ENCODE peak calls at places on chromosomes 3 and 15, in ten cellular contexts. One of them, this sample, is unnamed.

GRCh38 chr15:98003976-98004375 is 43.5 kb downstream of the ARRDC4 start:
- DNase-seq in posterior cingulate gyrus: no peak
- DNase-seq in right cardiac atrium: no peak
- DNase-seq in amniotic epithelial cell: no peak
- DNase-seq in GM19239: no peak
- DNase-seq in CD8-positive, alpha-beta memory T cell: no peak
- DNase-seq in IMR-90: no peak
- DNase-seq in omental fat pad: no peak
- DNase-seq in activated CD4-positive, CD25-positive, alpha-beta regulatory T cell: no peak
- DNase-seq in EL: peak
- DNase-seq in this sample: no peak

GRCh38 chr15:77118787-77119410 is 48.0 kb upstream of the TSPAN3 start:
- DNase-seq in posterior cingulate gyrus: no peak
- DNase-seq in right cardiac atrium: no peak
- DNase-seq in amniotic epithelial cell: peak
- DNase-seq in GM19239: peak
- DNase-seq in CD8-positive, alpha-beta memory T cell: peak
- DNase-seq in IMR-90: peak
- DNase-seq in omental fat pad: no peak
- DNase-seq in activated CD4-positive, CD25-positive, alpha-beta regulatory T cell: no peak
- DNase-seq in EL: peak
- DNase-seq in this sample: peak

GRCh38 chr3:25831578-25831977 is 41.7 kb downstream of the OXSM start:
- DNase-seq in posterior cingulate gyrus: no peak
- DNase-seq in right cardiac atrium: no peak
- DNase-seq in amniotic epithelial cell: peak
- DNase-seq in GM19239: no peak
- DNase-seq in CD8-positive, alpha-beta memory T cell: no peak
- DNase-seq in IMR-90: peak
- DNase-seq in omental fat pad: no peak
- DNase-seq in activated CD4-positive, CD25-positive, alpha-beta regulatory T cell: no peak
- DNase-seq in EL: peak
- DNase-seq in this sample: no peak

GRCh38 chr3:143574933-143575332 is 273.3 kb downstream of the SLC9A9 start:
- DNase-seq in posterior cingulate gyrus: no peak
- DNase-seq in right cardiac atrium: no peak
- DNase-seq in amniotic epithelial cell: no peak
- DNase-seq in GM19239: no peak
- DNase-seq in CD8-positive, alpha-beta memory T cell: no peak
- DNase-seq in IMR-90: no peak
- DNase-seq in omental fat pad: no peak
- DNase-seq in activated CD4-positive, CD25-positive, alpha-beta regulatory T cell: no peak
- DNase-seq in EL: no peak
- DNase-seq in this sample: no peak

GRCh38 chr3:79928687-79929408 is 161.1 kb upstream of the ROBO1 start:
- DNase-seq in posterior cingulate gyrus: no peak
- DNase-seq in right cardiac atrium: peak
- DNase-seq in amniotic epithelial cell: no peak
- DNase-seq in GM19239: no peak
- DNase-seq in CD8-positive, alpha-beta memory T cell: no peak
- DNase-seq in IMR-90: no peak
- DNase-seq in omental fat pad: no peak
- DNase-seq in activated CD4-positive, CD25-positive, alpha-beta regulatory T cell: no peak
- DNase-seq in EL: no peak
- DNase-seq in this sample: no peak

GRCh38 chr3:149638401-149639092 is 19.3 kb downstream of the WWTR1 start:
- DNase-seq in posterior cingulate gyrus: no peak
- DNase-seq in right cardiac atrium: no peak
- DNase-seq in amniotic epithelial cell: peak
- DNase-seq in GM19239: no peak
- DNase-seq in CD8-positive, alpha-beta memory T cell: no peak
- DNase-seq in IMR-90: peak
- DNase-seq in omental fat pad: no peak
- DNase-seq in activated CD4-positive, CD25-positive, alpha-beta regulatory T cell: no peak
- DNase-seq in EL: peak
- DNase-seq in this sample: no peak

GRCh38 chr3:112908252-112908651 is 61.6 kb upstream of the CD200R1L start:
- DNase-seq in posterior cingulate gyrus: no peak
- DNase-seq in right cardiac atrium: no peak
- DNase-seq in amniotic epithelial cell: no peak
- DNase-seq in GM19239: no peak
- DNase-seq in CD8-positive, alpha-beta memory T cell: no peak
- DNase-seq in IMR-90: no peak
- DNase-seq in omental fat pad: no peak
- DNase-seq in activated CD4-positive, CD25-positive, alpha-beta regulatory T cell: no peak
- DNase-seq in EL: no peak
- DNase-seq in this sample: no peak

GRCh38 chr15:58537033-58537432 is 105.2 kb downstream of the LIPC start:
- DNase-seq in posterior cingulate gyrus: no peak
- DNase-seq in right cardiac atrium: peak
- DNase-seq in amniotic epithelial cell: no peak
- DNase-seq in GM19239: no peak
- DNase-seq in CD8-positive, alpha-beta memory T cell: no peak
- DNase-seq in IMR-90: no peak
- DNase-seq in omental fat pad: no peak
- DNase-seq in activated CD4-positive, CD25-positive, alpha-beta regulatory T cell: no peak
- DNase-seq in EL: no peak
- DNase-seq in this sample: no peak

GRCh38 chr3:116394365-116394764 is 50.9 kb downstream of the LSAMP start:
- DNase-seq in posterior cingulate gyrus: no peak
- DNase-seq in right cardiac atrium: no peak
- DNase-seq in amniotic epithelial cell: no peak
- DNase-seq in GM19239: no peak
- DNase-seq in CD8-positive, alpha-beta memory T cell: no peak
- DNase-seq in IMR-90: no peak
- DNase-seq in omental fat pad: no peak
- DNase-seq in activated CD4-positive, CD25-positive, alpha-beta regulatory T cell: no peak
- DNase-seq in EL: no peak
- DNase-seq in this sample: no peak

GRCh38 chr15:63181658-63182057 is 7.7 kb upstream of the RAB8B start:
- DNase-seq in posterior cingulate gyrus: no peak
- DNase-seq in right cardiac atrium: no peak
- DNase-seq in amniotic epithelial cell: peak
- DNase-seq in GM19239: no peak
- DNase-seq in CD8-positive, alpha-beta memory T cell: no peak
- DNase-seq in IMR-90: peak
- DNase-seq in omental fat pad: no peak
- DNase-seq in activated CD4-positive, CD25-positive, alpha-beta regulatory T cell: no peak
- DNase-seq in EL: no peak
- DNase-seq in this sample: no peak

GRCh38 chr3:11603628-11604027 is 40.1 kb downstream of the VGLL4 start:
- DNase-seq in posterior cingulate gyrus: no peak
- DNase-seq in right cardiac atrium: peak
- DNase-seq in amniotic epithelial cell: peak
- DNase-seq in GM19239: no peak
- DNase-seq in CD8-positive, alpha-beta memory T cell: no peak
- DNase-seq in IMR-90: peak
- DNase-seq in omental fat pad: no peak
- DNase-seq in activated CD4-positive, CD25-positive, alpha-beta regulatory T cell: no peak
- DNase-seq in EL: peak
- DNase-seq in this sample: no peak

GRCh38 chr15:80531388-80532184 is 127.4 kb downstream of the ARNT2 start:
- DNase-seq in posterior cingulate gyrus: no peak
- DNase-seq in right cardiac atrium: peak
- DNase-seq in amniotic epithelial cell: peak
- DNase-seq in GM19239: no peak
- DNase-seq in CD8-positive, alpha-beta memory T cell: no peak
- DNase-seq in IMR-90: no peak
- DNase-seq in omental fat pad: no peak
- DNase-seq in activated CD4-positive, CD25-positive, alpha-beta regulatory T cell: no peak
- DNase-seq in EL: no peak
- DNase-seq in this sample: no peak

GRCh38 chr3:58237940-58238681 is 519 bp downstream of the ABHD6 start:
- DNase-seq in posterior cingulate gyrus: peak
- DNase-seq in right cardiac atrium: peak
- DNase-seq in amniotic epithelial cell: no peak
- DNase-seq in GM19239: peak
- DNase-seq in CD8-positive, alpha-beta memory T cell: peak
- DNase-seq in IMR-90: peak
- DNase-seq in omental fat pad: no peak
- DNase-seq in activated CD4-positive, CD25-positive, alpha-beta regulatory T cell: peak
- DNase-seq in EL: peak
- DNase-seq in this sample: peak

GRCh38 chr3:122947621-122948202 is 79.9 kb downstream of the SEMA5B start:
- DNase-seq in posterior cingulate gyrus: no peak
- DNase-seq in right cardiac atrium: no peak
- DNase-seq in amniotic epithelial cell: peak
- DNase-seq in GM19239: no peak
- DNase-seq in CD8-positive, alpha-beta memory T cell: no peak
- DNase-seq in IMR-90: peak
- DNase-seq in omental fat pad: no peak
- DNase-seq in activated CD4-positive, CD25-positive, alpha-beta regulatory T cell: no peak
- DNase-seq in EL: no peak
- DNase-seq in this sample: no peak

GRCh38 chr15:53328341-53328740 is 431.1 kb downstream of the WDR72 start:
- DNase-seq in posterior cingulate gyrus: no peak
- DNase-seq in right cardiac atrium: no peak
- DNase-seq in amniotic epithelial cell: no peak
- DNase-seq in GM19239: no peak
- DNase-seq in CD8-positive, alpha-beta memory T cell: no peak
- DNase-seq in IMR-90: no peak
- DNase-seq in omental fat pad: no peak
- DNase-seq in activated CD4-positive, CD25-positive, alpha-beta regulatory T cell: no peak
- DNase-seq in EL: no peak
- DNase-seq in this sample: no peak

GRCh38 chr3:23859012-23859743 is 53.4 kb downstream of the UBE2E1 start:
- DNase-seq in posterior cingulate gyrus: no peak
- DNase-seq in right cardiac atrium: no peak
- DNase-seq in amniotic epithelial cell: peak
- DNase-seq in GM19239: no peak
- DNase-seq in CD8-positive, alpha-beta memory T cell: no peak
- DNase-seq in IMR-90: peak
- DNase-seq in omental fat pad: no peak
- DNase-seq in activated CD4-positive, CD25-positive, alpha-beta regulatory T cell: no peak
- DNase-seq in EL: peak
- DNase-seq in this sample: no peak